ENCODE peak calls at places on chromosome 11, in four cellular contexts. N is IMR-90, G is H1, Y is neuronal stem cell. T is an unnamed sample.
A peak's percentile ranks its signal among the peaks of the same experiment; 100 is the strongest.

GRCh38 chr11:117823941-117824420 is 563 bp downstream of the FXYD2 start:
- DNase-seq in N (no peak), G (no peak), Y (no peak), T (peak; percentile 57)

GRCh38 chr11:19673924-19674390 is 38.7 kb upstream of the NAV2 start:
- DNase-seq in N (no peak), G (no peak), Y (peak; percentile 37), T (peak; percentile 28)

GRCh38 chr11:47003180-47003877 is 66.8 kb downstream of the CSTPP1 start:
- DNase-seq in N (no peak), G (no peak), Y (no peak), T (no peak)

GRCh38 chr11:45655347-45655756 is 10.1 kb downstream of the CHST1 start:
- DNase-seq in N (peak; percentile 51), G (peak; percentile 75), Y (peak; percentile 79), T (peak; percentile 74)

GRCh38 chr11:97993565-97993964 is 1027.2 kb upstream of the CNTN5 start:
- DNase-seq in N (no peak), G (no peak), Y (no peak), T (no peak)

GRCh38 chr11:67504023-67504949 is 877 bp downstream of the PITPNM1 start:
- DNase-seq in N (no peak), G (no peak), Y (peak; percentile 56), T (peak; percentile 51)

GRCh38 chr11:62129610-62130497 is 6.0 kb downstream of the INCENP start:
- DNase-seq in N (no peak), G (no peak), Y (no peak), T (no peak)

GRCh38 chr11:116808262-116809175 is 14.6 kb downstream of the APOA4 start:
- DNase-seq in N (peak; percentile 32), G (no peak), Y (no peak), T (no peak)

GRCh38 chr11:120180571-120181445 is 30.0 kb upstream of the OAF start:
- DNase-seq in N (peak; percentile 90), G (peak; percentile 49), Y (peak; percentile 65), T (peak; percentile 56)

GRCh38 chr11:83070878-83071640 is 638 bp downstream of the RAB30 start:
- DNase-seq in N (peak; percentile 26), G (no peak), Y (peak; percentile 11), T (no peak)

GRCh38 chr11:111454561-111455192 is 57.5 kb downstream of the BTG4 start:
- DNase-seq in N (peak; percentile 73), G (no peak), Y (peak; percentile 47), T (peak; percentile 65)

GRCh38 chr11:133808393-133809140 is 36.7 kb downstream of the SPATA19 start:
- DNase-seq in N (no peak), G (no peak), Y (no peak), T (no peak)

GRCh38 chr11:69144316-69144715 is 11.4 kb upstream of the SMIM38 start:
- DNase-seq in N (peak; percentile 19), G (no peak), Y (no peak), T (no peak)

GRCh38 chr11:20565236-20565635 is 34.2 kb upstream of the SLC6A5 start:
- DNase-seq in N (no peak), G (no peak), Y (no peak), T (no peak)

GRCh38 chr11:125070699-125071254 is 7.7 kb downstream of the SLC37A2 start:
- DNase-seq in N (peak; percentile 64), G (no peak), Y (no peak), T (peak; percentile 63)

GRCh38 chr11:58394195-58394594 is 12.5 kb downstream of the OR5B3 start:
- DNase-seq in N (peak; percentile 82), G (no peak), Y (no peak), T (peak; percentile 8)

GRCh38 chr11:73344191-73344607 is 32.0 kb upstream of the RELT start:
- DNase-seq in N (no peak), G (no peak), Y (no peak), T (no peak)

GRCh38 chr11:62737196-62737595 is 8.9 kb downstream of the TTC9C start:
- DNase-seq in N (no peak), G (no peak), Y (no peak), T (no peak)

GRCh38 chr11:3341298-3341697 is 37.6 kb downstream of the ZNF195 start:
- DNase-seq in N (no peak), G (peak; percentile 46), Y (peak; percentile 48), T (no peak)

GRCh38 chr11:71386232-71386631 is 62.0 kb downstream of the DHCR7 start:
- DNase-seq in N (no peak), G (no peak), Y (no peak), T (no peak)

GRCh38 chr11:15747671-15748070 is 608.7 kb downstream of the SOX6 start:
- DNase-seq in N (peak; percentile 72), G (no peak), Y (no peak), T (peak; percentile 87)
- H3K4me3 ChIP-seq in N (no peak overlapping the region), G (no peak overlapping the region), Y (no peak overlapping the region), T (no peak overlapping the region)

DNA sequence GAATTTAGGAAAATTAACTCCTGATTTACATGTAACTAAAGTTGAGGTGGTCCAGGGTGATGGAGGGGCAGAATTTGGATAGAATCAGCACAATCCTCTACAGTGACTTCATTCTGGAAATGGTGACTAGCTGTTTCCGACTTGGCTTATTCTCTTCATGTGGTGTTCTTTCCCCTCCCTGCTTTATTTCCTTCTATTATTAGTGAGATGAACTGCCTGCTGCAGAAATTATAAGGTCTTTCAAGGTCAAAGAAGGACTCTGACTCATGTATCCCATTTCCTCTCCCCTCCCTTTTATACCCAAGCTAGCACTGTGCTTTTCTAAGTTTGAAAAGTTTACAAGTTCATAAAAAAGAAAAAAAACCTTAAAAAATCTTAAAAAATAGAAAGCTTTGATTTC is 12.2 kb upstream of the MRPL17 start:
- DNase-seq in N (peak; percentile 60), G (no peak), Y (no peak), T (peak; percentile 82)
- H4K91ac ChIP-seq in N (no peak overlapping the region), G (no peak overlapping the region), Y (no peak overlapping the region), T (no peak overlapping the region)

GRCh38 chr11:64244107-64244506 is 2.6 kb downstream of the PPP1R14B start:
- DNase-seq in N (no peak), G (no peak), Y (no peak), T (no peak)
- H3K4me1 ChIP-seq in N (peaks cover 13% of the 10 kb centered on the region), G (peaks cover 20% of the 10 kb centered on the region), Y (peaks cover 24% of the 10 kb centered on the region), T (peaks cover 41% of the 10 kb centered on the region)

DNA sequence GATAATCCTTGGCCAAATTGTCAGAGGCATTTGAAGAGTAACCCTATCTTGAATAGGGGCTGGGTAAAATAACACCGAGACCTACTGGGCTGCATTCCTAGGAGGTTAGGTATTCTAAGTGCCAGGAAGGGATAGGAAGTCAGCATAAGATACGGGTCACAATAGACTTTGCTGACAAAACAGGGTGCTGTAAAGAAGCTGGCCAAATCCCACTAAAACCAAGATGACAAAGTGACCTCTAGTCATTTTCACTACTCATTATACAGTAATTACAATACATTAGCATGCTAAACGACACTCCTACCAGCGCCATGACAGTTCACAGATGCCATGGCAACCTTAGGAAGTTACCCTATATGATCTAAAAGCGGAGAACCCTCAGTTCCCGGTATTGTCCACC is 964 bp upstream of the REXO2 start:
- DNase-seq in N (peak; percentile 4), G (no peak), Y (no peak), T (peak; percentile 15)
- H3K4me3 ChIP-seq in N (no peak overlapping the region), G (no peak overlapping the region), Y (no peak overlapping the region), T (peak overlapping the region; percentile 98)

DNA sequence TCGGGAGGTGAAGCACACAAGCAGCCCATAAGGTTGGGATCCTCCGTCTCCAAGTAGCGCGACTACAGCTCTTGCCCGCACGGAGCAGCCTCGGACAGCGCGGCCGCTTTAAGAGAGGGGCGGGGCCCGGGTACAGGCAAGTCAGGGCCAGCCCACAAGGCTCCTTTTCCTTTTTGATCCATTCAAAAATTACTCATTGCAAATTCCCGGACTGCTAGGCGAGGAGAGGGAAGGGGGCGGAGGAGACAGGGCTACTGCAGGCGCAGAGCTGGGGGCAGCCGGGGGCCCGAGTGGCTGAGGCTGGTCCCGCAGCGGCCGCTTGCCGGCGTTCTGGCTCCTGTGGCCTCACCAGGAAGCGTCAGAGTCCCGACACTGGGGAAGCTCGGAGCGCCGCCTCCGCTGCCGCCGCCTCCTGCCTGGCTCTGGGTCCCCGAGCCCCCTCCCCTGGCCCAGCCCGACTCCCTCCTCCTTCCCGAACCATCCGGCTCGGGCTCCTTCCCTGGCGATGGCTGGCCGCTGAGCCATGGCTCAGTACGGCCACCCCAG is at the start of gene UBASH3B:
- DNase-seq in N (peak; percentile 89), G (no peak), Y (peak; percentile 79), T (peak; percentile 92)
- H4K91ac ChIP-seq in N (peak within 1 kb of the TSS; percentile 65), G (peak within 1 kb of the TSS; percentile 32), Y (no peak within 1 kb of the TSS), T (peak within 1 kb of the TSS; percentile 85)

DNA sequence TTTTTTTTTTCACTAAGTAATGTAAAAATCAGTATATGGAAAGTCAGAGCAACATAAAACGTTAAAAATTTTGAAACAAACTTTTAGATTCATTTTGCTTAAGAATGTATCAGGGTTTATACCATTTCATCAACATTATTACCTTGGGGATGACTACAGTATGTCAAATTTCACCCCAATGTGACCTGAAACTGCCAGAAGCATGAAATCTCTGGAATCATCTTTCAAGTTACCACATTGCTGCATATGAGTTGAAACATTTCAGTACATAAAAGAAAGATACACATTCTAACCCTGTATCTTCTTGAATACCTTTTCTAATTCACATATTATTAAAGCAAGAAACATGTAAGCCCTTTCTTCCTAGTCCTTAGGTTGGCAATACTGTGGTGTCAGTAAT is 32.8 kb downstream of the MAML2 start:
- DNase-seq in N (no peak), G (no peak), Y (no peak), T (no peak)
- H3K4me1 ChIP-seq in N (peaks cover 21% of the 10 kb centered on the region), G (no peaks in the 10 kb centered on the region), Y (peaks cover 13% of the 10 kb centered on the region), T (peaks cover 6% of the 10 kb centered on the region)